ENCODE peak calls at places on chromosome 7, in seven cellular contexts. I, U, X, A, Q, E and Z are unnamed samples. For H3K4me1, the result is how much of the 10 kb centered on the place peaks cover.

GRCh38 chr7:37424532-37424931 is 24.1 kb downstream of the ELMO1 start:
- DNase-seq in X (no peak), E (no peak), I (no peak), Q (no peak), A (no peak), U (no peak), Z (no peak)

GRCh38 chr7:36777062-36777461 is 52.8 kb upstream of the AOAH start:
- DNase-seq in E (no peak), I (no peak), A (no peak), U (no peak), Q (no peak), X (no peak), Z (no peak)

GRCh38 chr7:29095666-29096560 is 50.4 kb downstream of the CPVL start:
- DNase-seq in A (no peak), E (no peak), Q (no peak), U (no peak), I (peak), X (no peak), Z (no peak)

GRCh38 chr7:90666186-90666585 is 70.1 kb downstream of the CDK14 start:
- DNase-seq in U (peak), A (no peak), I (peak), Q (no peak), X (no peak), E (no peak), Z (no peak)

GRCh38 chr7:84950836-84951235 is 236.0 kb downstream of the SEMA3D start:
- DNase-seq in Q (peak), X (no peak), I (peak), E (no peak), A (no peak), U (peak), Z (no peak)

GRCh38 chr7:31398815-31399214 is 58.3 kb upstream of the NEUROD6 start:
- DNase-seq in A (no peak), I (no peak), U (no peak), E (no peak), Q (no peak), X (peak), Z (no peak)

GRCh38 chr7:95859434-95859833 is 87.1 kb downstream of the DYNC1I1 start:
- DNase-seq in U (peak), E (peak), X (peak), Q (peak), I (peak), A (no peak), Z (peak)

GRCh38 chr7:102111063-102111757 is 175.5 kb upstream of the SH2B2 start:
- DNase-seq in I (no peak), Q (no peak), A (no peak), U (no peak), X (peak), E (no peak), Z (peak)

GRCh38 chr7:24668922-24669635 is 88.2 kb downstream of the GSDME start:
- DNase-seq in E (no peak), X (no peak), U (peak), I (peak), Q (peak), A (no peak), Z (no peak)

GRCh38 chr7:32204361-32205018 is 134.3 kb upstream of the PDE1C start:
- DNase-seq in A (peak), Q (peak), X (peak), E (no peak), U (peak), I (peak), Z (peak)

GRCh38 chr7:117202511-117202910 is 120.3 kb downstream of the WNT2 start:
- DNase-seq in A (no peak), E (no peak), I (peak), X (no peak), U (peak), Q (no peak), Z (no peak)

GRCh38 chr7:4006687-4007086 is 675.4 kb upstream of the FOXK1 start:
- DNase-seq in I (no peak), E (no peak), Q (no peak), U (no peak), A (no peak), X (no peak), Z (no peak)

GRCh38 chr7:142777318-142777717 is 6.5 kb downstream of the PRSS2 start:
- DNase-seq in X (no peak), I (no peak), U (no peak), E (no peak), Q (no peak), A (no peak), Z (no peak)

GRCh38 chr7:30679664-30680063 is 2.6 kb downstream of the CRHR2 start:
- DNase-seq in I (no peak), U (no peak), Q (no peak), E (no peak), A (no peak), X (no peak), Z (no peak)

GRCh38 chr7:235576-236395 is 43.4 kb downstream of the FAM20C start:
- DNase-seq in Q (no peak), U (no peak), A (no peak), X (no peak), E (peak), I (no peak), Z (no peak)

GRCh38 chr7:74042746-74043522 is 15.0 kb downstream of the ELN start:
- DNase-seq in Q (no peak), E (no peak), I (no peak), U (no peak), X (no peak), A (no peak), Z (peak)

DNA sequence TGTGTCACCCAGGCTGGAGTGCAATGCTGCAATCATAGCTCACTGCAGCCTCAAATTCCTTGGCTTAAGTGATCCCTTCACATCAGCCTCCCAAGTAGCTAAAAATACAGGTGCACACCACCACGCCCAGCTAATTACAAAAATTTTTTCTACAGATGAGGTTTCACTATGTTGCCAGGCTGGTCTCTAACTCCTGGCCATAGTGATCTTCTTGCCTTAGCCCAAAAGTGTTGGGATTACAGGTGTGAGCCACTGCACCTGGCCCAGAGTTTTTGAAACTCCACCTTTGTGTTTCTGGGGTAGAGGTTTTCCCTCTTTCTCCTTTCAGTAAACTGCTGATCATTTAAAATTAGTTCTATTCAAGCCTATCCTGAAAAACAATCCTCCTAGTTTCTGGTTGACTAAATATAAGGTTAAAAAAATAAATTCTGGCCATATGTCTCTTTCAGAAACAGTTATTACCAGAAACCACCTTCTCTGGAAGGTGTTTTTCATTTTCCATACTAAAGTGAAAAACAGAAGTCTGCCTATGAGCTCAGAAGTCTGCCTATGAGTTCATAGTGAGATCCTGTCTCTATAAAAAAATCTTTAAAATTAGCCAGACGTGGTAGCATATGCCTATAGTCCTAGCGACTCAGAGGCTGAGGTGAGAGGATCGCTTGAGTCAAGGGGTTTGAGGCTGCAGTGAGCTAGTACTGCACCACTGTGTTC is 63.8 kb downstream of the VOPP1 start:
- DNase-seq in A (no peak), X (no peak), E (no peak), U (peak), I (no peak), Q (no peak), Z (no peak)
- H3K9ac ChIP-seq in A (no peak), X (no peak), E (no peak), U (no peak), I (no peak), Q (no peak), Z (no peak)

DNA sequence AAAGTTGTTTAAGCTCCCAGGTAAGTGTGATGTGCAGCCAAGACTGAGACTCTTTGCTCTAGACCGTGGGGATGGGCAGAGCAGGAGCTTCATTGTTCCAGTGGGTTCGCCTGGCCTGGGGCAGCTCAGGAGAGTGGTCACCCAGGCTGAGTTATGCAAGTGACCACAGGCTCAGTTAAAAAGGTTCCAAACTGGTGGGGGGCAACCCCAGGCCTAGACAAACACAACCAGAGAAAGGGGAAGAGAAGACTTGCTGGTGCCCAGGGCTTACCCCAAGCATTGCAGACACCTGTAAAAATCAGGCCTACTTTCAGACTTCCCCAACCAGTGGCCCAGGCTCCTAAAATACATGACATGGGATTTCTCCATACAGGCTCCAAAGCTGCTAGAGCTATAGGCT is 21.6 kb downstream of the CREB3L2 start:
- DNase-seq in U (no peak), I (no peak), X (no peak), Q (no peak), A (no peak), E (no peak), Z (no peak)
- H3K4me1 ChIP-seq in U (half or more), I (half or more), X (under half), Q (half or more), A (under half), E (under half), Z (under half)

GRCh38 chr7:130940907-130941306 is 206.9 kb upstream of the KLF14 start:
- DNase-seq in Q (no peak), U (no peak), E (no peak), X (no peak), A (no peak), I (no peak), Z (no peak)
- H3K4me3 ChIP-seq in Q (peak), U (peak), E (peak), X (no peak), A (peak), I (no peak), Z (no peak)

GRCh38 chr7:5330288-5330687 is 47.5 kb downstream of the SLC29A4 start:
- DNase-seq in Q (no peak), A (no peak), X (no peak), U (no peak), E (no peak), I (no peak), Z (no peak)
- H3K9ac ChIP-seq in Q (no peak), A (no peak), X (no peak), U (no peak), E (no peak), I (no peak), Z (no peak)

DNA sequence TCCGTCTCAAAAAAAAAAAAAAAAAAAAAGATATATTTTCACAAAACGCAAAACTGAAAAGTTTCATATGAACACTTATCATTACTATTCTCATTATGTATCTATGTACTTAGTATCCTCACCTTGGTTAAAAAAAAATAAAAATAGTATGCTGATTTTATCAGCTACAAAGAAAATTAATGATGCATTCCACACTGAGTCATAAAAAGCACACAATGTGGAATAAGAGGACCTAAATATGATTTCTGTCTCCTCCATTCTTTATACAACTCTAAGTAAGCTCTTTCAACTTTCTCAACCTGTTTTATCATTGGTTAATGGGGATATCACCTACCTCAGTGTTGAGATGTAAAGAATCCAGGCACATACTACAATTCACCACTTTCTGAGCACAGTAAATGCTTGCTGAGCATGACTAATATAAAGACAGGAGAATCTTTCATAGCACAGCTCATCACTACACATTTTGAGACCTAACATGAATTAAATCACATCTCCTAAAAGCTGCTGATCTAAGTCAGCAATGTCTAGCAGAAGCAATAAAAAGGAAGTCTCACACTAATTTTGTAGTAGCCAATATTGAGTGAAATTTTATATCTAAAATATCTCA is 2.7 kb downstream of the SNX13 start:
- DNase-seq in X (no peak), I (peak), U (peak), A (no peak), E (no peak), Q (peak), Z (no peak)
- H3K4me1 ChIP-seq in X (under half), I (under half), U (under half), A (under half), E (under half), Q (under half), Z (under half)

GRCh38 chr7:22784346-22784745 is 38.3 kb downstream of the TOMM7 start:
- DNase-seq in E (no peak), A (no peak), I (no peak), X (peak), U (peak), Q (peak), Z (no peak)

GRCh38 chr7:22782616-22783232 is 39.9 kb downstream of the TOMM7 start:
- DNase-seq in Q (no peak), U (peak), E (no peak), X (peak), A (peak), I (peak), Z (peak)

GRCh38 chr7:22786290-22786932 is 36.2 kb downstream of the TOMM7 start:
- DNase-seq in U (no peak), E (no peak), Q (no peak), I (no peak), X (no peak), A (no peak), Z (no peak)

GRCh38 chr7:22781230-22781711 is 41.4 kb downstream of the TOMM7 start:
- DNase-seq in X (peak), Q (peak), I (peak), E (no peak), A (no peak), U (peak), Z (no peak)

GRCh38 chr7:22783421-22783820 is 39.2 kb downstream of the TOMM7 start:
- DNase-seq in U (peak), A (no peak), E (no peak), X (peak), Q (no peak), I (peak), Z (peak)
- H3K4me3 ChIP-seq in U (no peak), A (no peak), E (no peak), X (no peak), Q (no peak), I (no peak), Z (no peak)

GRCh38 chr7:105210721-105211205 is 178.0 kb downstream of the SRPK2 start:
- DNase-seq in Q (peak), X (peak), E (no peak), U (no peak), I (no peak), A (no peak), Z (peak)
- H3K9ac ChIP-seq in Q (no peak), X (no peak), E (no peak), U (no peak), I (no peak), A (no peak), Z (no peak)

GRCh38 chr7:139947021-139947420 is 115.7 kb downstream of the PARP12 start:
- DNase-seq in A (no peak), X (no peak), I (no peak), E (no peak), U (no peak), Q (no peak), Z (no peak)
- H3K4me1 ChIP-seq in A (under half), X (under half), I (under half), E (under half), U (under half), Q (under half), Z (under half)

GRCh38 chr7:45889367-45890067 is 1.2 kb downstream of the IGFBP1 start:
- DNase-seq in A (no peak), Q (no peak), X (peak), E (no peak), I (no peak), U (no peak), Z (no peak)

GRCh38 chr7:45888993-45889366 is 692 bp downstream of the IGFBP1 start:
- DNase-seq in E (peak), X (peak), Q (no peak), U (no peak), I (peak), A (no peak), Z (no peak)

GRCh38 chr7:45890125-45890901 is 2.0 kb downstream of the IGFBP1 start:
- DNase-seq in A (no peak), X (no peak), E (no peak), I (no peak), U (no peak), Q (no peak), Z (no peak)

GRCh38 chr7:45886931-45887667 is 1.2 kb upstream of the IGFBP1 start:
- DNase-seq in E (no peak), X (no peak), U (no peak), Q (no peak), I (no peak), A (no peak), Z (no peak)

GRCh38 chr7:45888185-45888992 is at the start of gene IGFBP1:
- DNase-seq in U (peak), A (no peak), E (peak), Q (peak), X (peak), I (peak), Z (peak)
- H3K4me3 ChIP-seq in U (peak), A (no peak), E (peak), Q (peak), X (no peak), I (peak), Z (peak)

DNA sequence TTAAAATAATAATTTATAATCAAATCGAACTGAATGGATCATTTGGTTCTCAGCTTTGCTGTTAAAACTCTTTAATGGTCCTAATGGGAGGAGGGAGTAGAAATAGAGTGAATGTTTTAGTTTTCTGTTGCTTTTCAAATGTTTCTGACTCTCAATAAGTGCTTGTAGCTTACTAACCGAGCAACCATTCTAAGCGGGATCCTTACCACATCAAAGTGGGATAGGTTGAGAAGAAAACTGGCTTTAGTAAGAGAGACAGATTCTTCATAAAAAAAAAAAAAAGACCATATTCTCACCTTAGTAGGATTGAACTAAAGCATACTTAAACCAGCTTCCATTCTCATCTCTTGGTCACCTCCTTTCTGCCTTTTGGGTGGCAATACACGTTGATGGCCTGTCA is 584.2 kb downstream of the AUTS2 start:
- DNase-seq in X (no peak), U (no peak), Q (no peak), A (no peak), E (no peak), I (no peak), Z (no peak)
- H3K9ac ChIP-seq in X (no peak), U (no peak), Q (no peak), A (no peak), E (no peak), I (no peak), Z (no peak)